ENCODE peak calls at places on chromosomes 12 and 14, in five cellular contexts. G is Peyer's patch, K is left ventricle myocardium inferior, X is neural progenitor cell, N is uterus. Y is an unnamed sample. For H3K27me3, the result is how much of the 10 kb centered on the place peaks cover.

GRCh38 chr12:31658743-31659086 is 773 bp upstream of the ETFBKMT start:
- DNase-seq in G (no peak), K (no peak), X (no peak), N (no peak), Y (no peak)

GRCh38 chr12:88993655-88994054 is 358.6 kb downstream of the DUSP6 start:
- DNase-seq in G (no peak), K (no peak), X (peak), N (no peak), Y (no peak)

GRCh38 chr12:106527356-106527755 is 55.4 kb upstream of the RFX4 start:
- DNase-seq in G (no peak), K (no peak), X (no peak), N (no peak), Y (no peak)

GRCh38 chr14:88668448-88669116 is 105.7 kb downstream of the ZC3H14 start:
- DNase-seq in G (no peak), K (no peak), X (no peak), N (no peak), Y (no peak)

GRCh38 chr14:46054526-46054925 is 597.1 kb downstream of the RPL10L start:
- DNase-seq in G (no peak), K (no peak), X (no peak), N (no peak), Y (no peak)

GRCh38 chr12:95642583-95642982 is 91.3 kb upstream of the USP44 start:
- DNase-seq in G (no peak), K (no peak), X (no peak), N (no peak), Y (no peak)

GRCh38 chr14:96797943-96798349 is 764 bp downstream of the VRK1 start:
- DNase-seq in G (no peak), K (no peak), X (no peak), N (no peak), Y (no peak)

GRCh38 chr12:131871677-131872076 is 22.7 kb upstream of the ULK1 start:
- DNase-seq in G (no peak), K (no peak), X (no peak), N (no peak), Y (no peak)

GRCh38 chr14:100566119-100566518 is 21.1 kb downstream of the BEGAIN start:
- DNase-seq in G (peak), K (no peak), X (no peak), N (no peak), Y (no peak)

GRCh38 chr12:52903855-52904508 is 894 bp downstream of the KRT8 start:
- DNase-seq in G (peak), K (peak), X (peak), N (peak), Y (no peak)

GRCh38 chr14:51242545-51243490 is 2.8 kb downstream of the TMX1 start:
- DNase-seq in G (no peak), K (no peak), X (peak), N (no peak), Y (no peak)

GRCh38 chr14:69090187-69090789 is 62.6 kb downstream of the DCAF5 start:
- DNase-seq in G (peak), K (no peak), X (peak), N (no peak), Y (peak)

GRCh38 chr12:19539836-19540235 is 100.5 kb downstream of the AEBP2 start:
- DNase-seq in G (no peak), K (no peak), X (peak), N (no peak), Y (no peak)

GRCh38 chr12:81558031-81558430 is 201.1 kb downstream of the PPFIA2 start:
- DNase-seq in G (no peak), K (no peak), X (no peak), N (no peak), Y (no peak)

GRCh38 chr14:63257299-63257698 is 53.1 kb downstream of the RHOJ start:
- DNase-seq in G (no peak), K (no peak), X (peak), N (no peak), Y (no peak)

GRCh38 chr14:80456200-80456599 is 244.9 kb upstream of the DIO2 start:
- DNase-seq in G (no peak), K (no peak), X (no peak), N (no peak), Y (no peak)

GRCh38 chr12:118571730-118572129 is 195.4 kb downstream of the SUDS3 start:
- DNase-seq in G (no peak), K (no peak), X (no peak), N (no peak), Y (no peak)

GRCh38 chr12:5096241-5096880 is 52.7 kb downstream of the KCNA5 start:
- DNase-seq in G (no peak), K (no peak), X (no peak), N (no peak), Y (peak)

GRCh38 chr14:77950371-77950770 is 150.5 kb downstream of the ADCK1 start:
- DNase-seq in G (no peak), K (no peak), X (no peak), N (no peak), Y (peak)

GRCh38 chr14:106872619-106873446 is 1346.5 kb downstream of the TMEM121 start:
- DNase-seq in G (peak), K (peak), X (no peak), N (no peak), Y (no peak)

GRCh38 chr12:110234197-110235154 is 46.6 kb upstream of the ATP2A2 start:
- DNase-seq in G (no peak), K (no peak), X (no peak), N (no peak), Y (no peak)

GRCh38 chr12:52655251-52655650 is 3.2 kb upstream of the KRT2 start:
- DNase-seq in G (no peak), K (no peak), X (no peak), N (no peak), Y (no peak)

GRCh38 chr14:22505309-22505708 is 83.7 kb downstream of the DAD1 start:
- DNase-seq in G (no peak), K (no peak), X (no peak), N (no peak), Y (no peak)
- H3K4me3 ChIP-seq in G (no peak), K (no peak), X (no peak), N (no peak), Y (no peak)

GRCh38 chr12:1534708-1535107 is 59.7 kb downstream of the FBXL14 start:
- DNase-seq in G (no peak), K (no peak), X (no peak), N (no peak), Y (no peak)
- H3K27me3 ChIP-seq in G (under half), K (half or more), X (under half), N (under half), Y (under half)

GRCh38 chr14:103290056-103290455 is 44.0 kb upstream of the EIF5 start:
- DNase-seq in G (peak), K (no peak), X (no peak), N (no peak), Y (no peak)
- H3K27ac ChIP-seq in G (no peak), K (no peak), X (no peak), N (no peak), Y (no peak)

DNA sequence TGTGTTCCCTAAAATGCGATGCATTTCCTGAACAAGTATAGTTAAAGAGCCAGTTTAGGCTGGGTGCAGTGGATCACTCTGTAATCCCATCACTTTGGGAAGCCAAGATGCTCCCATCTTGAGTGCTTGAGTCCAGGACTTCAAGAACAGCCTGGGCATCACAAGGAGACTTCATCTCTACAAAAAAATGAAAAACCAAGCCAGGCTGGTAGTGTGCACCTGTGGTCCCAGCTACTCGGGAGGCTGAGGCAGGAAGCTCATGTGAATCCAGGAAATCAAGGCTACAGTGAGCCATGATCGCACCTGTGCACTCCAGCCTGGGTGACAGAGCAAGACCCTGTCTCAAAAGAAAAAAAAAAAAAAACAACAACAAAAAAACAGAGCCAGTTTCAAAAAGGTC is 26.3 kb downstream of the HECTD1 start:
- DNase-seq in G (no peak), K (no peak), X (no peak), N (no peak), Y (no peak)
- H3K4me3 ChIP-seq in G (no peak), K (no peak), X (no peak), N (no peak), Y (no peak)

GRCh38 chr12:130574402-130574801 is 141.7 kb downstream of the RIMBP2 start:
- DNase-seq in G (no peak), K (no peak), X (no peak), N (no peak), Y (no peak)

GRCh38 chr12:130577348-130577747 is 138.8 kb downstream of the RIMBP2 start:
- DNase-seq in G (no peak), K (no peak), X (no peak), N (no peak), Y (no peak)

GRCh38 chr12:130579231-130579630 is 136.9 kb downstream of the RIMBP2 start:
- DNase-seq in G (no peak), K (no peak), X (no peak), N (no peak), Y (no peak)

GRCh38 chr12:130573235-130573634 is 142.9 kb downstream of the RIMBP2 start:
- DNase-seq in G (no peak), K (no peak), X (no peak), N (no peak), Y (no peak)

GRCh38 chr12:130576286-130576933 is 139.7 kb downstream of the RIMBP2 start:
- DNase-seq in G (no peak), K (no peak), X (no peak), N (no peak), Y (no peak)
- H3K27me3 ChIP-seq in G (under half), K (under half), X (under half), N (under half), Y (under half)

GRCh38 chr12:120844768-120845449 is 59.2 kb downstream of the SPPL3 start:
- DNase-seq in G (no peak), K (no peak), X (no peak), N (no peak), Y (no peak)
- H3K27ac ChIP-seq in G (no peak), K (no peak), X (no peak), N (no peak), Y (peak)